ENCODE peak calls at places on chromosomes 5 and 9, in eight cellular contexts. J, N, Q, A, Z, R, V and F are unnamed samples.

GRCh38 chr9:107749787-107750444 is 260.3 kb upstream of the KLF4 start:
- DNase-seq in J (peak; percentile 75), N (peak; percentile 80), Q (no peak), A (peak; percentile 95), Z (peak; percentile 86), R (no peak), V (peak; percentile 95), F (peak; percentile 97)

GRCh38 chr9:75083188-75083976 is 4.6 kb downstream of the NMRK1 start:
- DNase-seq in J (peak; percentile 62), N (no peak), Q (peak; percentile 56), A (no peak), Z (peak; percentile 72), R (no peak), V (no peak), F (no peak)

GRCh38 chr9:136544549-136545064 is 1.2 kb downstream of the NOTCH1 start:
- DNase-seq in J (peak; percentile 57), N (no peak), Q (peak; percentile 38), A (no peak), Z (peak; percentile 84), R (peak; percentile 68), V (peak; percentile 78), F (peak; percentile 89)

GRCh38 chr9:130112244-130113151 is 58.8 kb downstream of the GPR107 start:
- DNase-seq in J (no peak), N (no peak), Q (no peak), A (no peak), Z (peak; percentile 17), R (no peak), V (no peak), F (no peak)

GRCh38 chr5:17831279-17831678 is 197.0 kb downstream of the TAF11L14 start:
- DNase-seq in J (no peak), N (no peak), Q (no peak), A (no peak), Z (no peak), R (no peak), V (no peak), F (no peak)

GRCh38 chr9:7316967-7317366 is 482.6 kb downstream of the DMAC1 start:
- DNase-seq in J (no peak), N (no peak), Q (no peak), A (no peak), Z (no peak), R (no peak), V (no peak), F (no peak)

GRCh38 chr5:145660897-145661650 is 174.1 kb downstream of the PRELID2 start:
- DNase-seq in J (no peak), N (peak; percentile 1), Q (no peak), A (no peak), Z (no peak), R (no peak), V (no peak), F (no peak)

GRCh38 chr5:153463806-153464205 is 26.7 kb upstream of the GRIA1 start:
- DNase-seq in J (no peak), N (no peak), Q (no peak), A (no peak), Z (no peak), R (no peak), V (no peak), F (no peak)

GRCh38 chr9:101628173-101628572 is 33.4 kb upstream of the PPP3R2 start:
- DNase-seq in J (no peak), N (no peak), Q (no peak), A (no peak), Z (no peak), R (no peak), V (no peak), F (no peak)

GRCh38 chr5:10018211-10018610 is 231.5 kb downstream of the ATPSCKMT start:
- DNase-seq in J (no peak), N (peak; percentile 17), Q (no peak), A (no peak), Z (no peak), R (no peak), V (no peak), F (no peak)

GRCh38 chr5:10987881-10988504 is 227.0 kb upstream of the DAP start:
- DNase-seq in J (peak; percentile 73), N (peak; percentile 56), Q (peak; percentile 38), A (peak; percentile 61), Z (peak; percentile 75), R (peak; percentile 66), V (no peak), F (peak; percentile 31)

GRCh38 chr5:28810751-28811136 is 1772.4 kb upstream of the CDH9 start:
- DNase-seq in J (no peak), N (no peak), Q (no peak), A (no peak), Z (no peak), R (no peak), V (no peak), F (no peak)

GRCh38 chr9:18122156-18122555 is 351.8 kb upstream of the ADAMTSL1 start:
- DNase-seq in J (no peak), N (no peak), Q (no peak), A (no peak), Z (no peak), R (no peak), V (no peak), F (no peak)

GRCh38 chr9:105291938-105292337 is 47.5 kb downstream of the SLC44A1 start:
- DNase-seq in J (no peak), N (no peak), Q (no peak), A (no peak), Z (no peak), R (no peak), V (no peak), F (no peak)

GRCh38 chr5:69415584-69415958 is 655 bp downstream of the MARVELD2 start:
- DNase-seq in J (peak; percentile 31), N (no peak), Q (no peak), A (no peak), Z (no peak), R (no peak), V (no peak), F (no peak)

GRCh38 chr9:107809859-107810492 is 320.4 kb upstream of the KLF4 start:
- DNase-seq in J (no peak), N (peak; percentile 16), Q (no peak), A (no peak), Z (no peak), R (no peak), V (no peak), F (no peak)

GRCh38 chr5:17169507-17169906 is 47.9 kb upstream of the BASP1 start:
- DNase-seq in J (no peak), N (no peak), Q (no peak), A (no peak), Z (no peak), R (no peak), V (no peak), F (no peak)

GRCh38 chr5:73955447-73955846 is 329.5 kb downstream of the ARHGEF28 start:
- DNase-seq in J (no peak), N (no peak), Q (no peak), A (no peak), Z (no peak), R (no peak), V (no peak), F (no peak)

GRCh38 chr9:127455299-127455992 is 4.1 kb downstream of the LRSAM1 start:
- DNase-seq in J (peak; percentile 58), N (peak; percentile 57), Q (no peak), A (no peak), Z (peak; percentile 59), R (no peak), V (peak; percentile 78), F (no peak)

GRCh38 chr9:126738553-126738952 is 66.3 kb upstream of the ZBTB43 start:
- DNase-seq in J (no peak), N (no peak), Q (no peak), A (no peak), Z (no peak), R (no peak), V (no peak), F (no peak)

GRCh38 chr5:140349244-140349643 is 2.8 kb upstream of the HBEGF start:
- DNase-seq in J (peak; percentile 46), N (no peak), Q (no peak), A (no peak), Z (no peak), R (no peak), V (no peak), F (no peak)

DNA sequence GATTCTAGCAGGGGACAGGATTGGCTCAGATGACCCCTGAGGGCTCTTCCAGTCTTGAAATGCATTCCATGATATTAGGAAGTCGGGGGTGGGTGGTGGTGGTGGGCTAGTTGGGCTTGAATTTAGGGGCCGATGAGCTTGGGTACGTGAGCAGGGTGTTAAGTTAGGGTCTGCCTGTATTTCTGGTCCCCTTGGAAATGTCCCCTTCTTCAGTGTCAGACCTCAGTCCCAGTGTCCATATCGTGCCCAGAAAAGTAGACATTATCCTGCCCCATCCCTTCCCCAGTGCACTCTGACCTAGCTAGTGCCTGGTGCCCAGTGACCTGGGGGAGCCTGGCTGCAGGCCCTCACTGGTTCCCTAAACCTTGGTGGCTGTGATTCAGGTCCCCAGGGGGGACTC is 2.9 kb upstream of the MYOZ3 start:
- DNase-seq in J (no peak), N (no peak), Q (no peak), A (no peak), Z (no peak), R (no peak), V (no peak), F (no peak)
- H3K27ac ChIP-seq in J (no peak overlapping the region), N (no peak overlapping the region), Q (no peak overlapping the region), A (no peak overlapping the region), Z (no peak overlapping the region), R (no peak overlapping the region), V (peak overlapping the region; percentile 95), F (peak overlapping the region; percentile 81)

DNA sequence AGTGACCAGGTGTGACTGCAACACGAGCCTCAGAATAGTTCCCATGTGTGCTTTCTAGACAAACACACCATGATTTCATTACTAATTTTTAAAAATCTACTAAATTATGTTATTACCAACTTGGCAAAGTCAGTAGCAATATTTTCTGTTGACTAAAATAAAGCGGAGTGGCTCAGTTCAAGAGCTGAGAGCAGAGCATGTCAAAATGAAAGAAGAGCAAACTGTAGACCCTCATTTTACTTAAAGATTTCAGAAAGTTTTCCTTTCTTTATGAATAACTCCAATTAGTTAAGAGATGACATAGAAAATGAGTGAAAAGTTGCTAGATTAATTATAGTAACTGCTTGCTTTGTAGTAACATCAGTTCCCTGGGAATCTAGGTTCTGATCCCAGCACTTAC is 17.9 kb downstream of the OXCT1 start:
- DNase-seq in J (no peak), N (no peak), Q (no peak), A (no peak), Z (no peak), R (no peak), V (no peak), F (no peak)
- H3K4me3 ChIP-seq in J (no peak overlapping the region), N (no peak overlapping the region), Q (no peak overlapping the region), A (no peak overlapping the region), Z (no peak overlapping the region), R (no peak overlapping the region), V (no peak overlapping the region), F (no peak overlapping the region)

DNA sequence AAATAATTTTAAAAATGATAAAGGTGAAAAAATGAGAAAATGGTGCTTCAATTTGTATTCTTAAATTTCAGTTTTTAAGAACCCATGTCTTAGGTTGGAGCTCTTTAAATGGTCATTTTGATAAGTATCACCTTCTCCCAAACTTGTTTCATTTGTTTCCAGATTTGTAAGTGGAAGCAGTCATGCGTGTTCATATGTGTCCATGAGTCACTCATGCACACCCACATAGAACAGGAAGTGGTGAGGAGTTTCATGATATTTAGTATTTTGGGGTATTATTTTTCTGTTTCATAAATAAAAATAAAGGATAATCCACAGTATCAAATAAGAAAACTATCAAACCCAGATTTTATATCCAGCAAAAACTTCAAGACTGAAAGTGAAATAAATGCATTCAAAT is 570.4 kb upstream of the ST8SIA4 start:
- DNase-seq in J (no peak), N (no peak), Q (no peak), A (no peak), Z (no peak), R (no peak), V (no peak), F (no peak)
- H3K27ac ChIP-seq in J (no peak overlapping the region), N (no peak overlapping the region), Q (no peak overlapping the region), A (no peak overlapping the region), Z (no peak overlapping the region), R (no peak overlapping the region), V (no peak overlapping the region), F (no peak overlapping the region)

GRCh38 chr5:54425258-54425657 is 30.2 kb upstream of the HSPB3 start:
- DNase-seq in J (no peak), N (no peak), Q (no peak), A (no peak), Z (no peak), R (no peak), V (no peak), F (no peak)
- H3K4me3 ChIP-seq in J (no peak overlapping the region), N (no peak overlapping the region), Q (no peak overlapping the region), A (no peak overlapping the region), Z (no peak overlapping the region), R (no peak overlapping the region), V (no peak overlapping the region), F (no peak overlapping the region)